ENCODE peak calls at places on chromosomes 5 and 9, in five cellular contexts. N is cardiac muscle cell, G is A549, K is right atrium auricular region, J is lower lobe of right lung. Z is an unnamed sample.
A peak's percentile ranks its signal among the peaks of the same experiment; 100 is the strongest.

GRCh38 chr5:126339215-126339805 is 83.9 kb upstream of the GRAMD2B start:
- DNase-seq in J (no peak), K (no peak), G (peak; percentile 38), N (peak; percentile 80), Z (peak; percentile 63)

GRCh38 chr9:35035851-35036701 is 36.3 kb downstream of the VCP start:
- DNase-seq in G (no peak), J (peak; percentile 64), N (no peak), K (peak; percentile 70), Z (no peak)

GRCh38 chr9:101026824-101027223 is 1.7 kb upstream of the PLPPR1 start:
- DNase-seq in J (no peak), G (no peak), K (no peak), N (peak; percentile 2), Z (no peak)

GRCh38 chr9:24035816-24036215 is 209.8 kb upstream of the ELAVL2 start:
- DNase-seq in G (no peak), K (no peak), J (no peak), N (no peak), Z (no peak)

GRCh38 chr5:45262061-45262590 is 434.1 kb downstream of the HCN1 start:
- DNase-seq in N (no peak), K (no peak), G (no peak), J (no peak), Z (no peak)

GRCh38 chr5:13771011-13771571 is 173.4 kb downstream of the DNAH5 start:
- DNase-seq in G (no peak), N (no peak), K (no peak), J (no peak), Z (peak; percentile 28)

GRCh38 chr5:9898319-9898718 is 268.2 kb upstream of the TAS2R1 start:
- DNase-seq in J (no peak), G (peak; percentile 8), N (peak; percentile 23), K (no peak), Z (no peak)

GRCh38 chr5:169343761-169344160 is 42.8 kb upstream of the SLIT3 start:
- DNase-seq in N (no peak), J (no peak), G (no peak), K (no peak), Z (no peak)

GRCh38 chr9:33416996-33417395 is 14.6 kb upstream of the AQP7 start:
- DNase-seq in J (no peak), G (no peak), N (no peak), K (no peak), Z (no peak)

GRCh38 chr9:120411862-120412424 is 168.0 kb downstream of the CDK5RAP2 start:
- DNase-seq in K (no peak), N (no peak), G (no peak), J (no peak), Z (no peak)

GRCh38 chr9:81814794-81815464 is 113.3 kb upstream of the SPATA31D4 start:
- DNase-seq in J (no peak), N (peak; percentile 23), G (no peak), K (no peak), Z (no peak)

GRCh38 chr5:126868961-126869451 is 92.1 kb downstream of the LMNB1 start:
- DNase-seq in N (no peak), J (no peak), G (no peak), K (no peak), Z (no peak)

GRCh38 chr9:106727969-106728368 is 135.0 kb upstream of the ZNF462 start:
- DNase-seq in G (no peak), J (no peak), K (no peak), N (no peak), Z (no peak)

GRCh38 chr5:93875693-93876092 is 134.3 kb upstream of the POU5F2 start:
- DNase-seq in K (no peak), N (no peak), J (no peak), G (no peak), Z (no peak)

GRCh38 chr5:26482076-26482816 is 556.1 kb downstream of the CDH9 start:
- DNase-seq in K (no peak), N (no peak), J (no peak), G (no peak), Z (no peak)

GRCh38 chr9:19409406-19410194 is 791 bp downstream of the ACER2 start:
- DNase-seq in K (peak; percentile 62), G (peak; percentile 33), N (peak; percentile 15), J (no peak), Z (no peak)

GRCh38 chr5:57937501-57937900 is 454.9 kb upstream of the ACTBL2 start:
- DNase-seq in K (no peak), N (no peak), J (no peak), G (no peak), Z (no peak)

GRCh38 chr5:40383719-40384651 is 295.7 kb upstream of the PTGER4 start:
- DNase-seq in G (no peak), J (no peak), N (no peak), K (no peak), Z (no peak)

GRCh38 chr9:126067031-126067734 is 259.4 kb upstream of the MVB12B start:
- DNase-seq in J (no peak), K (no peak), N (no peak), G (no peak), Z (no peak)

GRCh38 chr9:78132688-78133033 is 101.0 kb upstream of the GNAQ start:
- DNase-seq in N (no peak), G (no peak), K (no peak), J (no peak), Z (no peak)

GRCh38 chr5:93322970-93323369 is 258.0 kb downstream of the NR2F1-AS1 start:
- DNase-seq in K (no peak), N (no peak), G (no peak), J (no peak), Z (no peak)

GRCh38 chr5:56255521-56255920 is 22.4 kb upstream of the ANKRD55 start:
- DNase-seq in J (no peak), K (no peak), G (no peak), N (no peak), Z (no peak)

DNA sequence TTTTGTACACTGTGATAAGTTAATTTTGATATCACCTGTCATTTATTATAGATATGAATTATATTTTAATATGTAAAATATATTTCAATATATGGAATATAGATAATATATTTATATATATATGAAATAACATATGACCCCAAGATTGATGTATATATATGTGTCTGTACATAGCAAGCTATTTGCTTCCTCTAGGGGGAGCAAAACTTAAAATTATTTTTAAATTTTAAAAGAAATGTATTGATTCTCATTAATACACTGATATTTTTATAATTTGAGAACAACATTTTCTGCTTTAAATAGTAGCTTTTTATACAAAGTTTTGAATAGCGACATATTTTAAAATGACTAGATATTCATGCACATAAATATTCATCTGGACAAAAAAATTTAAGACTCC is 272.0 kb downstream of the DMRTA1 start:
- DNase-seq in N (no peak), K (no peak), G (no peak), J (no peak), Z (no peak)
- TF ChIP-seq CTCF in N (no peak), K (no peak), G (no peak), J (no peak), Z (no peak)

GRCh38 chr5:172104801-172105701 is 83.0 kb downstream of the STK10 start:
- DNase-seq in G (no peak), K (no peak), N (no peak), J (peak; percentile 24), Z (no peak)

GRCh38 chr5:172102251-172102870 is 85.7 kb downstream of the STK10 start:
- DNase-seq in K (no peak), N (peak; percentile 19), G (no peak), J (no peak), Z (no peak)

GRCh38 chr5:172101547-172102225 is 86.3 kb downstream of the STK10 start:
- DNase-seq in N (no peak), K (no peak), G (no peak), J (no peak), Z (no peak)

GRCh38 chr5:172104021-172104420 is 84.0 kb downstream of the STK10 start:
- DNase-seq in N (no peak), J (no peak), K (no peak), G (no peak), Z (no peak)

GRCh38 chr5:172102913-172103629 is 85.0 kb downstream of the STK10 start:
- DNase-seq in K (peak; percentile 87), J (no peak), N (peak; percentile 28), G (peak; percentile 71), Z (peak; percentile 96)
- H3K4me3 ChIP-seq in K (no peak overlapping the region), J (no peak overlapping the region), N (no peak overlapping the region), G (no peak overlapping the region), Z (peak overlapping the region; percentile 12)

GRCh38 chr5:119302916-119303897 is 52.6 kb upstream of the TNFAIP8 start:
- DNase-seq in K (no peak), N (no peak), G (peak; percentile 65), J (no peak), Z (peak; percentile 91)
- TF ChIP-seq CTCF in K (no peak), N (peak; percentile 1), G (no peak), J (no peak), Z (peak; percentile 15)

DNA sequence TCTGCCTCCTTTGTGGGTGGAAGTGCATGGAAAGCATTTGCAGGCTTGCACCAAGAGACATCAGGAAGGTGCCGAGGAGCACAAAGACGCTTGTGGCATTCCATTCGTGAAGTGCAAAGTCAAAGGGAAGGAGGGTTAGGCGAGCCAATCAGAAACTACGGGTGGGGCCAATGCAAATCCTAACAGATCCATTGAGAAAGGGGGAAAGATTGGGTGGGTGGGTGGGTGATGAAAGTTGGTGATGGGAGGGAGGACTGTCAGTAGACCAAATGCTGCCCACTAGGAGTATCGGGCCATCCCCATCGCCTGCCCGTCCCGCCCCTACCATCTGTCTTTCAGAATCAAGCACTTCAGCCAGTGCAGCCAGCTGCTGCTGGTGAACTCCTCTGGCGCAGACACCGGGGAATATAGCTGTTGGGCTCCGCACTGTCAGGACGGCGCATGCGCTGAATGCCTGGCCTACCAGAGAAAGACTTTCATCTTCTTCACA is 17.1 kb upstream of the ANXA6 start:
- DNase-seq in K (peak; percentile 56), G (no peak), J (no peak), N (no peak), Z (no peak)
- H3K4me3 ChIP-seq in K (no peak overlapping the region), G (no peak overlapping the region), J (no peak overlapping the region), N (no peak overlapping the region), Z (no peak overlapping the region)

GRCh38 chr5:16160706-16161105 is 18.9 kb downstream of the MARCHF11 start:
- DNase-seq in G (peak; percentile 20), K (no peak), N (peak; percentile 86), J (no peak), Z (peak; percentile 33)
- TF ChIP-seq CTCF in G (peak; percentile 70), K (peak; percentile 71), N (peak; percentile 76), J (peak; percentile 57), Z (peak; percentile 75)

Z was measured in astrocyte of the cerebellum.